ENCODE peak calls at places on chromosomes 6 and 20, in four cellular contexts. B is H9, O is neural crest cell, S is brain microvascular endothelial cell. P is an unnamed sample.

GRCh38 chr6:30885999-30886896 is 1.9 kb downstream of the DDR1 start:
- DNase-seq in B (peak), O (peak), S (peak), P (peak)

GRCh38 chr6:75813476-75814250 is 64.6 kb downstream of the MYO6 start:
- DNase-seq in B (no peak), O (no peak), S (no peak), P (no peak)

GRCh38 chr6:135129139-135129867 is 51.8 kb upstream of the MYB start:
- DNase-seq in B (no peak), O (no peak), S (no peak), P (no peak)

GRCh38 chr6:18845891-18846290 is 458.7 kb downstream of the RNF144B start:
- DNase-seq in B (no peak), O (no peak), S (no peak), P (no peak)

GRCh38 chr20:3282271-3283221 is 43.6 kb upstream of the SLC4A11 start:
- DNase-seq in B (peak), O (no peak), S (no peak), P (no peak)

GRCh38 chr6:31204751-31205145 is 34.3 kb upstream of the POU5F1 start:
- DNase-seq in B (no peak), O (no peak), S (no peak), P (no peak)

GRCh38 chr20:44590980-44591778 is 8.8 kb downstream of the PKIG start:
- DNase-seq in B (no peak), O (no peak), S (no peak), P (no peak)

GRCh38 chr6:9204171-9204570 is 768.8 kb upstream of the SLC35B3 start:
- DNase-seq in B (no peak), O (no peak), S (peak), P (no peak)

GRCh38 chr6:132804251-132804650 is 5.8 kb upstream of the SLC18B1 start:
- DNase-seq in B (no peak), O (no peak), S (no peak), P (no peak)

GRCh38 chr6:82211326-82211725 is 36.2 kb downstream of the IBTK start:
- DNase-seq in B (no peak), O (no peak), S (no peak), P (no peak)

GRCh38 chr6:35876902-35877301 is 44.0 kb downstream of the SRPK1 start:
- DNase-seq in B (no peak), O (no peak), S (no peak), P (no peak)

GRCh38 chr6:11812951-11813350 is 34.3 kb upstream of the ADTRP start:
- DNase-seq in B (no peak), O (no peak), S (no peak), P (no peak)

GRCh38 chr20:63140683-63141433 is 75.1 kb downstream of the YTHDF1 start:
- DNase-seq in B (no peak), O (no peak), S (no peak), P (no peak)

GRCh38 chr6:65903992-65904391 is 197.0 kb upstream of the EYS start:
- DNase-seq in B (no peak), O (no peak), S (no peak), P (no peak)

GRCh38 chr20:13262701-13263335 is 41.7 kb downstream of the ISM1 start:
- DNase-seq in B (no peak), O (no peak), S (no peak), P (no peak)

P was measured in skeletal muscle cell.